ENCODE peak calls at places on chromosomes 1 and 21, in eight cellular contexts. S is NCI-H1694 treated with DMSO at 0.1 percent for 48 hours; J is cardiac muscle cell; N is NCI-H1092 treated with DMSO at 0.1 percent for 48 hours; E is T-helper 2 cell; Q is MV-4-11; B is COLO829; Y is stimulated activated CD8-positive, alpha-beta memory T cell treated with anti-CD3 and anti-CD28 coated beads, Interleukin-15, amount 100 ng/mL, for 4 hours. X is an unnamed sample.

GRCh38 chr1:63835075-63835633 is 61.3 kb downstream of the ROR1 start:
- DNase-seq in S (peak; percentile 32), J (no peak), N (no peak), E (no peak), Q (no peak), B (no peak), Y (no peak), X (no peak)

GRCh38 chr1:6675936-6676335 is 25.7 kb downstream of the DNAJC11 start:
- DNase-seq in S (no peak), J (no peak), N (no peak), E (no peak), Q (no peak), B (no peak), Y (no peak), X (no peak)

GRCh38 chr1:163163861-163164582 is 38.7 kb downstream of the RGS5 start:
- DNase-seq in S (no peak), J (peak; percentile 47), N (no peak), E (no peak), Q (no peak), B (no peak), Y (no peak), X (no peak)

GRCh38 chr1:43232071-43232470 is 37.7 kb upstream of the TMEM125 start:
- DNase-seq in S (no peak), J (peak; percentile 87), N (no peak), E (no peak), Q (no peak), B (no peak), Y (no peak), X (no peak)

GRCh38 chr1:97160796-97161195 is 439.2 kb downstream of the PTBP2 start:
- DNase-seq in S (no peak), J (peak; percentile 61), N (no peak), E (no peak), Q (no peak), B (no peak), Y (no peak), X (no peak)

GRCh38 chr1:200306954-200307754 is 102.7 kb downstream of the ZNF281 start:
- DNase-seq in S (peak; percentile 56), J (peak; percentile 56), N (peak; percentile 54), E (peak; percentile 3), Q (peak; percentile 65), B (peak; percentile 80), Y (no peak), X (no peak)

GRCh38 chr1:85602536-85602935 is 22.0 kb downstream of the CCN1 start:
- DNase-seq in S (no peak), J (no peak), N (no peak), E (no peak), Q (no peak), B (no peak), Y (no peak), X (no peak)

GRCh38 chr1:201766117-201766863 is 62.7 kb upstream of the IPO9 start:
- DNase-seq in S (no peak), J (peak; percentile 98), N (no peak), E (no peak), Q (no peak), B (no peak), Y (no peak), X (no peak)

GRCh38 chr21:42406201-42406601 is 2.5 kb downstream of the UBASH3A start:
- DNase-seq in S (no peak), J (no peak), N (no peak), E (peak; percentile 61), Q (peak; percentile 86), B (no peak), Y (no peak), X (peak; percentile 19)

GRCh38 chr1:21589618-21590017 is 79.5 kb downstream of the RAP1GAP start:
- DNase-seq in S (no peak), J (no peak), N (no peak), E (no peak), Q (no peak), B (no peak), Y (no peak), X (no peak)